ENCODE peak calls at places on chromosomes 2 and 18, in ten cellular contexts. One of them, this sample, is unnamed.

GRCh38 chr2:239151201-239152131 is 249.4 kb downstream of the HDAC4 start:
- DNase-seq in B cell: peak
- DNase-seq in stimulated activated CD8-positive, alpha-beta memory T cell treated with anti-CD3 and anti-CD28 coated beads, Interleukin-15, amount 100 ng/mL, for 24 hours: no peak
- DNase-seq in D341Med: no peak
- DNase-seq in naive B cell: no peak
- DNase-seq in AG10803: no peak
- DNase-seq in stimulated activated CD4-positive, alpha-beta T cell treated with anti-CD3 and anti-CD28 coated beads, Interleukin-15, amount 100 ng/mL, for 1 hour: no peak
- DNase-seq in activated T-helper 1 cell treated with anti-CD3 and anti-CD28 coated beads, Interleukin-12 subunit alpha, Interleukin-12 subunit beta, Interleukin-2, Interleukin-4 antibody, amounts not matched to agents 30 ng/mL and 10 ng/mL and 1 ng/mL, durations not matched to agents 14 hours and 24 hours and 36 hours: no peak
- DNase-seq in GM13976: no peak
- DNase-seq in A549: no peak
- DNase-seq in this sample: no peak

GRCh38 chr2:64770781-64771334 is 117.1 kb upstream of the SERTAD2 start:
- DNase-seq in D341Med: no peak
- DNase-seq in activated T-helper 1 cell treated with anti-CD3 and anti-CD28 coated beads, Interleukin-12 subunit alpha, Interleukin-12 subunit beta, Interleukin-2, Interleukin-4 antibody, amounts not matched to agents 30 ng/mL and 10 ng/mL and 1 ng/mL, durations not matched to agents 14 hours and 24 hours and 36 hours: no peak
- DNase-seq in B cell: no peak
- DNase-seq in A549: no peak
- DNase-seq in naive B cell: no peak
- DNase-seq in stimulated activated CD4-positive, alpha-beta T cell treated with anti-CD3 and anti-CD28 coated beads, Interleukin-15, amount 100 ng/mL, for 1 hour: no peak
- DNase-seq in AG10803: peak
- DNase-seq in stimulated activated CD8-positive, alpha-beta memory T cell treated with anti-CD3 and anti-CD28 coated beads, Interleukin-15, amount 100 ng/mL, for 24 hours: no peak
- DNase-seq in GM13976: no peak
- DNase-seq in this sample: peak

GRCh38 chr18:3875376-3875775 is 425.4 kb downstream of the TGIF1 start:
- DNase-seq in AG10803: no peak
- DNase-seq in D341Med: no peak
- DNase-seq in stimulated activated CD8-positive, alpha-beta memory T cell treated with anti-CD3 and anti-CD28 coated beads, Interleukin-15, amount 100 ng/mL, for 24 hours: no peak
- DNase-seq in activated T-helper 1 cell treated with anti-CD3 and anti-CD28 coated beads, Interleukin-12 subunit alpha, Interleukin-12 subunit beta, Interleukin-2, Interleukin-4 antibody, amounts not matched to agents 30 ng/mL and 10 ng/mL and 1 ng/mL, durations not matched to agents 14 hours and 24 hours and 36 hours: no peak
- DNase-seq in A549: no peak
- DNase-seq in naive B cell: no peak
- DNase-seq in GM13976: no peak
- DNase-seq in stimulated activated CD4-positive, alpha-beta T cell treated with anti-CD3 and anti-CD28 coated beads, Interleukin-15, amount 100 ng/mL, for 1 hour: no peak
- DNase-seq in B cell: no peak
- DNase-seq in this sample: no peak

GRCh38 chr2:169034256-169034655 is 3.1 kb upstream of the ABCB11 start:
- DNase-seq in naive B cell: no peak
- DNase-seq in A549: no peak
- DNase-seq in GM13976: no peak
- DNase-seq in stimulated activated CD8-positive, alpha-beta memory T cell treated with anti-CD3 and anti-CD28 coated beads, Interleukin-15, amount 100 ng/mL, for 24 hours: no peak
- DNase-seq in stimulated activated CD4-positive, alpha-beta T cell treated with anti-CD3 and anti-CD28 coated beads, Interleukin-15, amount 100 ng/mL, for 1 hour: no peak
- DNase-seq in D341Med: no peak
- DNase-seq in AG10803: no peak
- DNase-seq in B cell: no peak
- DNase-seq in activated T-helper 1 cell treated with anti-CD3 and anti-CD28 coated beads, Interleukin-12 subunit alpha, Interleukin-12 subunit beta, Interleukin-2, Interleukin-4 antibody, amounts not matched to agents 30 ng/mL and 10 ng/mL and 1 ng/mL, durations not matched to agents 14 hours and 24 hours and 36 hours: no peak
- DNase-seq in this sample: no peak

GRCh38 chr18:23302852-23303527 is 150.1 kb upstream of the RIOK3 start:
- DNase-seq in AG10803: peak
- DNase-seq in GM13976: no peak
- DNase-seq in naive B cell: no peak
- DNase-seq in activated T-helper 1 cell treated with anti-CD3 and anti-CD28 coated beads, Interleukin-12 subunit alpha, Interleukin-12 subunit beta, Interleukin-2, Interleukin-4 antibody, amounts not matched to agents 30 ng/mL and 10 ng/mL and 1 ng/mL, durations not matched to agents 14 hours and 24 hours and 36 hours: no peak
- DNase-seq in stimulated activated CD4-positive, alpha-beta T cell treated with anti-CD3 and anti-CD28 coated beads, Interleukin-15, amount 100 ng/mL, for 1 hour: no peak
- DNase-seq in D341Med: no peak
- DNase-seq in A549: no peak
- DNase-seq in stimulated activated CD8-positive, alpha-beta memory T cell treated with anti-CD3 and anti-CD28 coated beads, Interleukin-15, amount 100 ng/mL, for 24 hours: no peak
- DNase-seq in B cell: no peak
- DNase-seq in this sample: no peak

GRCh38 chr18:77059294-77059916 is 73.2 kb downstream of the MBP start:
- DNase-seq in stimulated activated CD4-positive, alpha-beta T cell treated with anti-CD3 and anti-CD28 coated beads, Interleukin-15, amount 100 ng/mL, for 1 hour: no peak
- DNase-seq in D341Med: peak
- DNase-seq in activated T-helper 1 cell treated with anti-CD3 and anti-CD28 coated beads, Interleukin-12 subunit alpha, Interleukin-12 subunit beta, Interleukin-2, Interleukin-4 antibody, amounts not matched to agents 30 ng/mL and 10 ng/mL and 1 ng/mL, durations not matched to agents 14 hours and 24 hours and 36 hours: no peak
- DNase-seq in B cell: no peak
- DNase-seq in AG10803: peak
- DNase-seq in GM13976: no peak
- DNase-seq in naive B cell: peak
- DNase-seq in stimulated activated CD8-positive, alpha-beta memory T cell treated with anti-CD3 and anti-CD28 coated beads, Interleukin-15, amount 100 ng/mL, for 24 hours: no peak
- DNase-seq in A549: peak
- DNase-seq in this sample: peak

GRCh38 chr2:101463885-101464653 is 10.8 kb downstream of the RFX8 start:
- DNase-seq in A549: no peak
- DNase-seq in GM13976: no peak
- DNase-seq in stimulated activated CD8-positive, alpha-beta memory T cell treated with anti-CD3 and anti-CD28 coated beads, Interleukin-15, amount 100 ng/mL, for 24 hours: no peak
- DNase-seq in B cell: no peak
- DNase-seq in AG10803: peak
- DNase-seq in naive B cell: no peak
- DNase-seq in activated T-helper 1 cell treated with anti-CD3 and anti-CD28 coated beads, Interleukin-12 subunit alpha, Interleukin-12 subunit beta, Interleukin-2, Interleukin-4 antibody, amounts not matched to agents 30 ng/mL and 10 ng/mL and 1 ng/mL, durations not matched to agents 14 hours and 24 hours and 36 hours: no peak
- DNase-seq in D341Med: no peak
- DNase-seq in stimulated activated CD4-positive, alpha-beta T cell treated with anti-CD3 and anti-CD28 coated beads, Interleukin-15, amount 100 ng/mL, for 1 hour: no peak
- DNase-seq in this sample: no peak

GRCh38 chr2:138720035-138720589 is 60.1 kb downstream of the NXPH2 start:
- DNase-seq in D341Med: no peak
- DNase-seq in stimulated activated CD4-positive, alpha-beta T cell treated with anti-CD3 and anti-CD28 coated beads, Interleukin-15, amount 100 ng/mL, for 1 hour: no peak
- DNase-seq in GM13976: no peak
- DNase-seq in activated T-helper 1 cell treated with anti-CD3 and anti-CD28 coated beads, Interleukin-12 subunit alpha, Interleukin-12 subunit beta, Interleukin-2, Interleukin-4 antibody, amounts not matched to agents 30 ng/mL and 10 ng/mL and 1 ng/mL, durations not matched to agents 14 hours and 24 hours and 36 hours: no peak
- DNase-seq in A549: no peak
- DNase-seq in B cell: no peak
- DNase-seq in stimulated activated CD8-positive, alpha-beta memory T cell treated with anti-CD3 and anti-CD28 coated beads, Interleukin-15, amount 100 ng/mL, for 24 hours: no peak
- DNase-seq in AG10803: no peak
- DNase-seq in naive B cell: no peak
- DNase-seq in this sample: no peak

GRCh38 chr2:135948642-135949355 is 36.6 kb downstream of the DARS1 start:
- DNase-seq in A549: peak
- DNase-seq in AG10803: peak
- DNase-seq in B cell: no peak
- DNase-seq in GM13976: peak
- DNase-seq in activated T-helper 1 cell treated with anti-CD3 and anti-CD28 coated beads, Interleukin-12 subunit alpha, Interleukin-12 subunit beta, Interleukin-2, Interleukin-4 antibody, amounts not matched to agents 30 ng/mL and 10 ng/mL and 1 ng/mL, durations not matched to agents 14 hours and 24 hours and 36 hours: no peak
- DNase-seq in D341Med: no peak
- DNase-seq in stimulated activated CD4-positive, alpha-beta T cell treated with anti-CD3 and anti-CD28 coated beads, Interleukin-15, amount 100 ng/mL, for 1 hour: no peak
- DNase-seq in stimulated activated CD8-positive, alpha-beta memory T cell treated with anti-CD3 and anti-CD28 coated beads, Interleukin-15, amount 100 ng/mL, for 24 hours: no peak
- DNase-seq in naive B cell: no peak
- DNase-seq in this sample: peak

GRCh38 chr2:133579295-133579694 is 11.0 kb upstream of the NCKAP5 start:
- DNase-seq in AG10803: no peak
- DNase-seq in D341Med: no peak
- DNase-seq in stimulated activated CD8-positive, alpha-beta memory T cell treated with anti-CD3 and anti-CD28 coated beads, Interleukin-15, amount 100 ng/mL, for 24 hours: no peak
- DNase-seq in GM13976: no peak
- DNase-seq in naive B cell: no peak
- DNase-seq in B cell: no peak
- DNase-seq in stimulated activated CD4-positive, alpha-beta T cell treated with anti-CD3 and anti-CD28 coated beads, Interleukin-15, amount 100 ng/mL, for 1 hour: no peak
- DNase-seq in A549: no peak
- DNase-seq in activated T-helper 1 cell treated with anti-CD3 and anti-CD28 coated beads, Interleukin-12 subunit alpha, Interleukin-12 subunit beta, Interleukin-2, Interleukin-4 antibody, amounts not matched to agents 30 ng/mL and 10 ng/mL and 1 ng/mL, durations not matched to agents 14 hours and 24 hours and 36 hours: no peak
- DNase-seq in this sample: no peak

GRCh38 chr2:59236723-59237122 is 995.6 kb upstream of the FANCL start:
- DNase-seq in stimulated activated CD4-positive, alpha-beta T cell treated with anti-CD3 and anti-CD28 coated beads, Interleukin-15, amount 100 ng/mL, for 1 hour: no peak
- DNase-seq in stimulated activated CD8-positive, alpha-beta memory T cell treated with anti-CD3 and anti-CD28 coated beads, Interleukin-15, amount 100 ng/mL, for 24 hours: no peak
- DNase-seq in B cell: no peak
- DNase-seq in A549: no peak
- DNase-seq in activated T-helper 1 cell treated with anti-CD3 and anti-CD28 coated beads, Interleukin-12 subunit alpha, Interleukin-12 subunit beta, Interleukin-2, Interleukin-4 antibody, amounts not matched to agents 30 ng/mL and 10 ng/mL and 1 ng/mL, durations not matched to agents 14 hours and 24 hours and 36 hours: no peak
- DNase-seq in GM13976: no peak
- DNase-seq in naive B cell: no peak
- DNase-seq in D341Med: no peak
- DNase-seq in AG10803: peak
- DNase-seq in this sample: no peak

GRCh38 chr2:114022360-114023085 is 132.6 kb downstream of the ACTR3 start:
- DNase-seq in AG10803: peak
- DNase-seq in stimulated activated CD4-positive, alpha-beta T cell treated with anti-CD3 and anti-CD28 coated beads, Interleukin-15, amount 100 ng/mL, for 1 hour: no peak
- DNase-seq in naive B cell: no peak
- DNase-seq in GM13976: no peak
- DNase-seq in B cell: no peak
- DNase-seq in A549: no peak
- DNase-seq in activated T-helper 1 cell treated with anti-CD3 and anti-CD28 coated beads, Interleukin-12 subunit alpha, Interleukin-12 subunit beta, Interleukin-2, Interleukin-4 antibody, amounts not matched to agents 30 ng/mL and 10 ng/mL and 1 ng/mL, durations not matched to agents 14 hours and 24 hours and 36 hours: no peak
- DNase-seq in D341Med: no peak
- DNase-seq in stimulated activated CD8-positive, alpha-beta memory T cell treated with anti-CD3 and anti-CD28 coated beads, Interleukin-15, amount 100 ng/mL, for 24 hours: no peak
- DNase-seq in this sample: peak

GRCh38 chr2:152813381-152813780 is 95.0 kb downstream of the ARL6IP6 start:
- DNase-seq in naive B cell: no peak
- DNase-seq in stimulated activated CD4-positive, alpha-beta T cell treated with anti-CD3 and anti-CD28 coated beads, Interleukin-15, amount 100 ng/mL, for 1 hour: no peak
- DNase-seq in A549: no peak
- DNase-seq in D341Med: no peak
- DNase-seq in activated T-helper 1 cell treated with anti-CD3 and anti-CD28 coated beads, Interleukin-12 subunit alpha, Interleukin-12 subunit beta, Interleukin-2, Interleukin-4 antibody, amounts not matched to agents 30 ng/mL and 10 ng/mL and 1 ng/mL, durations not matched to agents 14 hours and 24 hours and 36 hours: no peak
- DNase-seq in B cell: no peak
- DNase-seq in GM13976: no peak
- DNase-seq in AG10803: no peak
- DNase-seq in stimulated activated CD8-positive, alpha-beta memory T cell treated with anti-CD3 and anti-CD28 coated beads, Interleukin-15, amount 100 ng/mL, for 24 hours: no peak
- DNase-seq in this sample: no peak

GRCh38 chr2:126244937-126245336 is 411.0 kb upstream of the GYPC start:
- DNase-seq in AG10803: no peak
- DNase-seq in GM13976: peak
- DNase-seq in activated T-helper 1 cell treated with anti-CD3 and anti-CD28 coated beads, Interleukin-12 subunit alpha, Interleukin-12 subunit beta, Interleukin-2, Interleukin-4 antibody, amounts not matched to agents 30 ng/mL and 10 ng/mL and 1 ng/mL, durations not matched to agents 14 hours and 24 hours and 36 hours: no peak
- DNase-seq in stimulated activated CD4-positive, alpha-beta T cell treated with anti-CD3 and anti-CD28 coated beads, Interleukin-15, amount 100 ng/mL, for 1 hour: no peak
- DNase-seq in D341Med: peak
- DNase-seq in naive B cell: no peak
- DNase-seq in B cell: no peak
- DNase-seq in A549: no peak
- DNase-seq in stimulated activated CD8-positive, alpha-beta memory T cell treated with anti-CD3 and anti-CD28 coated beads, Interleukin-15, amount 100 ng/mL, for 24 hours: no peak
- DNase-seq in this sample: peak

GRCh38 chr18:24928479-24928878 is 423.5 kb downstream of the ZNF521 start:
- DNase-seq in stimulated activated CD4-positive, alpha-beta T cell treated with anti-CD3 and anti-CD28 coated beads, Interleukin-15, amount 100 ng/mL, for 1 hour: no peak
- DNase-seq in A549: no peak
- DNase-seq in GM13976: no peak
- DNase-seq in AG10803: no peak
- DNase-seq in activated T-helper 1 cell treated with anti-CD3 and anti-CD28 coated beads, Interleukin-12 subunit alpha, Interleukin-12 subunit beta, Interleukin-2, Interleukin-4 antibody, amounts not matched to agents 30 ng/mL and 10 ng/mL and 1 ng/mL, durations not matched to agents 14 hours and 24 hours and 36 hours: no peak
- DNase-seq in stimulated activated CD8-positive, alpha-beta memory T cell treated with anti-CD3 and anti-CD28 coated beads, Interleukin-15, amount 100 ng/mL, for 24 hours: no peak
- DNase-seq in D341Med: no peak
- DNase-seq in B cell: no peak
- DNase-seq in naive B cell: peak
- DNase-seq in this sample: no peak

GRCh38 chr2:236162804-236163482 is 5.2 kb downstream of the GBX2 start:
- DNase-seq in GM13976: no peak
- DNase-seq in stimulated activated CD4-positive, alpha-beta T cell treated with anti-CD3 and anti-CD28 coated beads, Interleukin-15, amount 100 ng/mL, for 1 hour: no peak
- DNase-seq in A549: no peak
- DNase-seq in B cell: no peak
- DNase-seq in activated T-helper 1 cell treated with anti-CD3 and anti-CD28 coated beads, Interleukin-12 subunit alpha, Interleukin-12 subunit beta, Interleukin-2, Interleukin-4 antibody, amounts not matched to agents 30 ng/mL and 10 ng/mL and 1 ng/mL, durations not matched to agents 14 hours and 24 hours and 36 hours: no peak
- DNase-seq in D341Med: no peak
- DNase-seq in AG10803: no peak
- DNase-seq in naive B cell: no peak
- DNase-seq in stimulated activated CD8-positive, alpha-beta memory T cell treated with anti-CD3 and anti-CD28 coated beads, Interleukin-15, amount 100 ng/mL, for 24 hours: no peak
- DNase-seq in this sample: no peak

GRCh38 chr2:70477473-70477872 is 76.2 kb downstream of the TGFA start:
- DNase-seq in GM13976: no peak
- DNase-seq in activated T-helper 1 cell treated with anti-CD3 and anti-CD28 coated beads, Interleukin-12 subunit alpha, Interleukin-12 subunit beta, Interleukin-2, Interleukin-4 antibody, amounts not matched to agents 30 ng/mL and 10 ng/mL and 1 ng/mL, durations not matched to agents 14 hours and 24 hours and 36 hours: no peak
- DNase-seq in AG10803: no peak
- DNase-seq in stimulated activated CD8-positive, alpha-beta memory T cell treated with anti-CD3 and anti-CD28 coated beads, Interleukin-15, amount 100 ng/mL, for 24 hours: no peak
- DNase-seq in stimulated activated CD4-positive, alpha-beta T cell treated with anti-CD3 and anti-CD28 coated beads, Interleukin-15, amount 100 ng/mL, for 1 hour: no peak
- DNase-seq in B cell: no peak
- DNase-seq in A549: no peak
- DNase-seq in D341Med: no peak
- DNase-seq in naive B cell: no peak
- DNase-seq in this sample: no peak

GRCh38 chr2:140085674-140086073 is 1305.5 kb upstream of the NXPH2 start:
- DNase-seq in AG10803: no peak
- DNase-seq in stimulated activated CD8-positive, alpha-beta memory T cell treated with anti-CD3 and anti-CD28 coated beads, Interleukin-15, amount 100 ng/mL, for 24 hours: no peak
- DNase-seq in B cell: no peak
- DNase-seq in naive B cell: no peak
- DNase-seq in D341Med: no peak
- DNase-seq in A549: no peak
- DNase-seq in activated T-helper 1 cell treated with anti-CD3 and anti-CD28 coated beads, Interleukin-12 subunit alpha, Interleukin-12 subunit beta, Interleukin-2, Interleukin-4 antibody, amounts not matched to agents 30 ng/mL and 10 ng/mL and 1 ng/mL, durations not matched to agents 14 hours and 24 hours and 36 hours: no peak
- DNase-seq in GM13976: no peak
- DNase-seq in stimulated activated CD4-positive, alpha-beta T cell treated with anti-CD3 and anti-CD28 coated beads, Interleukin-15, amount 100 ng/mL, for 1 hour: no peak
- DNase-seq in this sample: peak

GRCh38 chr2:25711641-25712369 is 38.4 kb upstream of the DTNB start:
- DNase-seq in A549: no peak
- DNase-seq in GM13976: no peak
- DNase-seq in stimulated activated CD8-positive, alpha-beta memory T cell treated with anti-CD3 and anti-CD28 coated beads, Interleukin-15, amount 100 ng/mL, for 24 hours: no peak
- DNase-seq in D341Med: no peak
- DNase-seq in naive B cell: no peak
- DNase-seq in activated T-helper 1 cell treated with anti-CD3 and anti-CD28 coated beads, Interleukin-12 subunit alpha, Interleukin-12 subunit beta, Interleukin-2, Interleukin-4 antibody, amounts not matched to agents 30 ng/mL and 10 ng/mL and 1 ng/mL, durations not matched to agents 14 hours and 24 hours and 36 hours: no peak
- DNase-seq in B cell: no peak
- DNase-seq in AG10803: no peak
- DNase-seq in stimulated activated CD4-positive, alpha-beta T cell treated with anti-CD3 and anti-CD28 coated beads, Interleukin-15, amount 100 ng/mL, for 1 hour: no peak
- DNase-seq in this sample: no peak